ENCODE peak calls at places on chromosome 22, in ten cellular contexts. I, R, U, T, F, Q, J, E, M and C are unnamed samples.

GRCh38 chr22:30841264-30841663 is 127.3 kb downstream of the MORC2 start:
- DNase-seq in I (no peak), R (no peak), U (no peak), T (no peak), F (no peak), Q (no peak), J (no peak), E (no peak), M (no peak), C (no peak)

GRCh38 chr22:19691721-19692341 is 22.5 kb upstream of the SEPTIN5 start:
- DNase-seq in I (no peak), R (no peak), U (peak; percentile 89), T (no peak), F (no peak), Q (peak; percentile 87), J (no peak), E (peak; percentile 77), M (no peak), C (no peak)

GRCh38 chr22:23071163-23072034 is 1.1 kb downstream of the GNAZ start:
- DNase-seq in I (no peak), R (no peak), U (no peak), T (no peak), F (no peak), Q (no peak), J (no peak), E (no peak), M (peak; percentile 72), C (no peak)

GRCh38 chr22:46171940-46172339 is 21.6 kb downstream of the PPARA start:
- DNase-seq in I (peak; percentile 77), R (no peak), U (no peak), T (no peak), F (no peak), Q (peak; percentile 92), J (no peak), E (peak; percentile 79), M (no peak), C (no peak)

GRCh38 chr22:46380581-46380980 is 45.1 kb downstream of the TRMU start:
- DNase-seq in I (no peak), R (no peak), U (no peak), T (no peak), F (no peak), Q (no peak), J (no peak), E (no peak), M (no peak), C (no peak)

GRCh38 chr22:44684506-44685383 is 17.3 kb upstream of the PRR5 start:
- DNase-seq in I (peak; percentile 92), R (peak; percentile 69), U (peak; percentile 99), T (peak; percentile 86), F (peak; percentile 38), Q (peak; percentile 95), J (peak; percentile 55), E (peak; percentile 95), M (peak; percentile 86), C (peak; percentile 84)

GRCh38 chr22:41870786-41871185 is 37.9 kb downstream of the SREBF2 start:
- DNase-seq in I (no peak), R (no peak), U (no peak), T (no peak), F (peak; percentile 67), Q (no peak), J (no peak), E (no peak), M (no peak), C (no peak)

GRCh38 chr22:25232301-25232700 is 12.9 kb downstream of the CRYBB2 start:
- DNase-seq in I (no peak), R (no peak), U (no peak), T (no peak), F (no peak), Q (no peak), J (no peak), E (peak; percentile 25), M (no peak), C (no peak)

GRCh38 chr22:47163481-47163875 is 401.0 kb downstream of the TBC1D22A start:
- DNase-seq in I (no peak), R (no peak), U (no peak), T (no peak), F (no peak), Q (no peak), J (no peak), E (no peak), M (peak; percentile 57), C (no peak)

GRCh38 chr22:48439560-48440135 is 1388.0 kb downstream of the BRD1 start:
- DNase-seq in I (no peak), R (no peak), U (no peak), T (no peak), F (no peak), Q (no peak), J (no peak), E (no peak), M (no peak), C (no peak)

GRCh38 chr22:24554316-24555159 is at the start of gene GUCD1:
- DNase-seq in I (peak; percentile 63), R (no peak), U (no peak), T (peak; percentile 27), F (no peak), Q (no peak), J (no peak), E (peak; percentile 40), M (no peak), C (no peak)

GRCh38 chr22:44659140-44659539 is 42.9 kb upstream of the PRR5 start:
- DNase-seq in I (no peak), R (no peak), U (no peak), T (no peak), F (peak; percentile 37), Q (no peak), J (no peak), E (peak; percentile 75), M (no peak), C (peak; percentile 47)

GRCh38 chr22:20392983-20393704 is 807 bp upstream of the ZNF74 start:
- DNase-seq in I (no peak), R (no peak), U (no peak), T (no peak), F (no peak), Q (no peak), J (no peak), E (no peak), M (no peak), C (no peak)

GRCh38 chr22:17411213-17411612 is 42.0 kb downstream of the CECR2 start:
- DNase-seq in I (no peak), R (no peak), U (no peak), T (no peak), F (peak; percentile 79), Q (no peak), J (no peak), E (no peak), M (no peak), C (peak; percentile 94)

GRCh38 chr22:44625981-44626687 is 75.9 kb upstream of the PRR5 start:
- DNase-seq in I (peak; percentile 71), R (peak; percentile 63), U (peak; percentile 84), T (peak; percentile 52), F (peak; percentile 49), Q (peak; percentile 48), J (peak; percentile 71), E (peak; percentile 90), M (no peak), C (peak; percentile 67)

GRCh38 chr22:28909375-28909774 is 26.0 kb downstream of the ZNRF3 start:
- DNase-seq in I (no peak), R (peak; percentile 57), U (no peak), T (peak; percentile 73), F (no peak), Q (no peak), J (no peak), E (no peak), M (no peak), C (no peak)

GRCh38 chr22:50186181-50186731 is 543 bp downstream of the TRABD start:
- DNase-seq in I (no peak), R (no peak), U (no peak), T (no peak), F (peak; percentile 74), Q (no peak), J (no peak), E (peak; percentile 50), M (no peak), C (no peak)

GRCh38 chr22:23218867-23219251 is 38.5 kb downstream of the BCR start:
- DNase-seq in I (peak; percentile 76), R (no peak), U (peak; percentile 89), T (no peak), F (no peak), Q (peak; percentile 81), J (no peak), E (no peak), M (no peak), C (peak; percentile 27)

GRCh38 chr22:21755855-21756284 is 20.3 kb upstream of the YPEL1 start:
- DNase-seq in I (no peak), R (no peak), U (no peak), T (no peak), F (no peak), Q (no peak), J (no peak), E (peak; percentile 74), M (no peak), C (no peak)

GRCh38 chr22:49928571-49929552 is 10.4 kb downstream of the CRELD2 start:
- DNase-seq in I (no peak), R (no peak), U (no peak), T (no peak), F (peak; percentile 79), Q (no peak), J (no peak), E (no peak), M (no peak), C (no peak)

GRCh38 chr22:21797444-21798221 is 62.0 kb upstream of the YPEL1 start:
- DNase-seq in I (no peak), R (no peak), U (no peak), T (no peak), F (no peak), Q (no peak), J (no peak), E (no peak), M (no peak), C (no peak)

GRCh38 chr22:22574361-22574760 is 15.3 kb upstream of the PRAME start:
- DNase-seq in I (no peak), R (no peak), U (no peak), T (no peak), F (no peak), Q (no peak), J (no peak), E (no peak), M (no peak), C (no peak)

GRCh38 chr22:16803255-16803917 is 21.8 kb downstream of the XKR3 start:
- DNase-seq in I (no peak), R (no peak), U (no peak), T (no peak), F (no peak), Q (no peak), J (no peak), E (no peak), M (no peak), C (no peak)

GRCh38 chr22:37705205-37705604 is 8.4 kb downstream of the TRIOBP start:
- DNase-seq in I (no peak), R (no peak), U (no peak), T (no peak), F (no peak), Q (no peak), J (no peak), E (no peak), M (no peak), C (no peak)

GRCh38 chr22:33119044-33119443 is 60.9 kb upstream of the SYN3 start:
- DNase-seq in I (no peak), R (no peak), U (no peak), T (no peak), F (no peak), Q (no peak), J (no peak), E (no peak), M (no peak), C (no peak)

GRCh38 chr22:48960576-48960975 is 867.1 kb downstream of the BRD1 start:
- DNase-seq in I (no peak), R (no peak), U (no peak), T (no peak), F (no peak), Q (no peak), J (no peak), E (no peak), M (no peak), C (no peak)

GRCh38 chr22:25650834-25651233 is 86.4 kb downstream of the GRK3 start:
- DNase-seq in I (no peak), R (no peak), U (no peak), T (no peak), F (no peak), Q (no peak), J (no peak), E (no peak), M (no peak), C (no peak)

GRCh38 chr22:21016644-21017420 is 1.9 kb downstream of the P2RX6 start:
- DNase-seq in I (no peak), R (no peak), U (no peak), T (no peak), F (no peak), Q (no peak), J (no peak), E (no peak), M (no peak), C (no peak)